ENCODE peak calls at places on chromosomes 7 and 10, in five cellular contexts. J is NCI-H748 treated with DMSO at 0.1 percent for 48 hours, E is thoracic aorta, Q is AG09319, T is mucosa of gallbladder. A is an unnamed sample.

GRCh38 chr10:44899450-44900080 is 11.6 kb upstream of the TMEM72 start:
- DNase-seq in J (no peak), E (no peak), Q (no peak), T (no peak), A (no peak)

GRCh38 chr10:35459449-35459847 is 123.1 kb downstream of the CCNY start:
- DNase-seq in J (no peak), E (no peak), Q (no peak), T (no peak), A (no peak)

GRCh38 chr7:2632717-2633537 is 1.1 kb downstream of the TTYH3 start:
- DNase-seq in J (peak), E (no peak), Q (no peak), T (peak), A (peak)

GRCh38 chr10:110273474-110273873 is 31.2 kb downstream of the SMNDC1 start:
- DNase-seq in J (no peak), E (peak), Q (peak), T (peak), A (peak)

GRCh38 chr10:44774676-44775401 is 136.3 kb upstream of the TMEM72 start:
- DNase-seq in J (no peak), E (no peak), Q (peak), T (no peak), A (no peak)

GRCh38 chr7:151808296-151809155 is 68.4 kb downstream of the PRKAG2 start:
- DNase-seq in J (no peak), E (no peak), Q (no peak), T (peak), A (no peak)

GRCh38 chr10:97000487-97001182 is 168.5 kb downstream of the LCOR start:
- DNase-seq in J (no peak), E (no peak), Q (no peak), T (no peak), A (no peak)

GRCh38 chr10:69004821-69005220 is 16.2 kb downstream of the KIFBP start:
- DNase-seq in J (no peak), E (no peak), Q (peak), T (no peak), A (no peak)

GRCh38 chr10:132536241-132536963 is 1.2 kb upstream of the INPP5A start:
- DNase-seq in J (no peak), E (peak), Q (no peak), T (no peak), A (no peak)

GRCh38 chr7:46933596-46933995 is 648.3 kb downstream of the TNS3 start:
- DNase-seq in J (peak), E (no peak), Q (no peak), T (no peak), A (no peak)

GRCh38 chr7:135536160-135536559 is 21.6 kb upstream of the NUP205 start:
- DNase-seq in J (no peak), E (no peak), Q (no peak), T (no peak), A (peak)

GRCh38 chr10:784377-784758 is 94.9 kb upstream of the DIP2C start:
- DNase-seq in J (no peak), E (no peak), Q (no peak), T (peak), A (no peak)

GRCh38 chr7:42159150-42159549 is 77.9 kb downstream of the GLI3 start:
- DNase-seq in J (no peak), E (no peak), Q (no peak), T (no peak), A (no peak)

GRCh38 chr10:18140957-18141888 is 999 bp downstream of the CACNB2 start:
- DNase-seq in J (no peak), E (no peak), Q (no peak), T (no peak), A (no peak)

A was measured in lower leg skin.